ENCODE peak calls at places on chromosomes 16 and 17, in six cellular contexts. One of them, this sample, is unnamed.
A peak's percentile ranks its signal among the peaks of the same experiment; 100 is the strongest.

GRCh38 chr16:51003850-51004566 is 147.1 kb downstream of the SALL1 start:
- DNase-seq in Peyer's patch: no peak
- DNase-seq in RWPE2: no peak
- DNase-seq in astrocyte: no peak
- DNase-seq in suprapubic skin: no peak
- DNase-seq in mammary epithelial cell: no peak
- DNase-seq in this sample: no peak

GRCh38 chr17:61454095-61454931 is 2.1 kb downstream of the TBX4 start:
- DNase-seq in RWPE2: no peak
- DNase-seq in astrocyte: no peak
- DNase-seq in mammary epithelial cell: no peak
- DNase-seq in suprapubic skin: no peak
- DNase-seq in Peyer's patch: no peak
- DNase-seq in this sample: no peak

GRCh38 chr16:23941963-23942564 is 106.3 kb downstream of the PRKCB start:
- DNase-seq in astrocyte: no peak
- DNase-seq in RWPE2: no peak
- DNase-seq in suprapubic skin: no peak
- DNase-seq in Peyer's patch: no peak
- DNase-seq in mammary epithelial cell: no peak
- DNase-seq in this sample: no peak

GRCh38 chr16:84553873-84554399 is 49.5 kb upstream of the MEAK7 start:
- DNase-seq in suprapubic skin: no peak
- DNase-seq in RWPE2: no peak
- DNase-seq in mammary epithelial cell: no peak
- DNase-seq in Peyer's patch: peak; percentile 50
- DNase-seq in astrocyte: no peak
- DNase-seq in this sample: no peak

GRCh38 chr17:54899721-54900456 is 763 bp upstream of the TOM1L1 start:
- DNase-seq in Peyer's patch: no peak
- DNase-seq in RWPE2: no peak
- DNase-seq in astrocyte: no peak
- DNase-seq in mammary epithelial cell: no peak
- DNase-seq in suprapubic skin: no peak
- DNase-seq in this sample: no peak

GRCh38 chr16:57606147-57606846 is 22.1 kb upstream of the ADGRG1 start:
- DNase-seq in Peyer's patch: no peak
- DNase-seq in astrocyte: no peak
- DNase-seq in RWPE2: no peak
- DNase-seq in mammary epithelial cell: no peak
- DNase-seq in suprapubic skin: no peak
- DNase-seq in this sample: no peak

GRCh38 chr16:85824161-85825135 is 25.0 kb downstream of the COX4I1 start:
- DNase-seq in astrocyte: no peak
- DNase-seq in Peyer's patch: no peak
- DNase-seq in suprapubic skin: no peak
- DNase-seq in RWPE2: no peak
- DNase-seq in mammary epithelial cell: no peak
- DNase-seq in this sample: no peak

GRCh38 chr17:4968916-4969550 is 1.4 kb upstream of the SPAG7 start:
- DNase-seq in Peyer's patch: no peak
- DNase-seq in mammary epithelial cell: peak; percentile 80
- DNase-seq in suprapubic skin: no peak
- DNase-seq in RWPE2: no peak
- DNase-seq in astrocyte: peak; percentile 97
- DNase-seq in this sample: no peak

GRCh38 chr17:42042598-42043319 is 7.6 kb downstream of the C17orf113 start:
- DNase-seq in suprapubic skin: no peak
- DNase-seq in mammary epithelial cell: no peak
- DNase-seq in Peyer's patch: no peak
- DNase-seq in astrocyte: no peak
- DNase-seq in RWPE2: no peak
- DNase-seq in this sample: peak; percentile 74

GRCh38 chr16:67104061-67104460 is 5.7 kb upstream of the PHAF1 start:
- DNase-seq in Peyer's patch: no peak
- DNase-seq in mammary epithelial cell: no peak
- DNase-seq in RWPE2: no peak
- DNase-seq in suprapubic skin: no peak
- DNase-seq in astrocyte: no peak
- DNase-seq in this sample: no peak

GRCh38 chr16:87369117-87369775 is 14.3 kb downstream of the FBXO31 start:
- DNase-seq in Peyer's patch: no peak
- DNase-seq in astrocyte: no peak
- DNase-seq in mammary epithelial cell: no peak
- DNase-seq in RWPE2: no peak
- DNase-seq in suprapubic skin: no peak
- DNase-seq in this sample: no peak

GRCh38 chr16:56111100-56111499 is 80.2 kb upstream of the GNAO1 start:
- DNase-seq in suprapubic skin: no peak
- DNase-seq in Peyer's patch: no peak
- DNase-seq in astrocyte: no peak
- DNase-seq in mammary epithelial cell: no peak
- DNase-seq in RWPE2: no peak
- DNase-seq in this sample: no peak

GRCh38 chr17:56175299-56175935 is 22.1 kb downstream of the ANKFN1 start:
- DNase-seq in mammary epithelial cell: no peak
- DNase-seq in RWPE2: no peak
- DNase-seq in astrocyte: no peak
- DNase-seq in Peyer's patch: no peak
- DNase-seq in suprapubic skin: no peak
- DNase-seq in this sample: no peak

GRCh38 chr17:78142113-78142861 is 3.9 kb upstream of the C17orf99 start:
- DNase-seq in RWPE2: peak; percentile 98
- DNase-seq in astrocyte: peak; percentile 49
- DNase-seq in mammary epithelial cell: peak; percentile 99
- DNase-seq in Peyer's patch: no peak
- DNase-seq in suprapubic skin: no peak
- DNase-seq in this sample: peak; percentile 73

GRCh38 chr17:82236142-82236971 is 7.5 kb downstream of the SLC16A3 start:
- DNase-seq in Peyer's patch: peak; percentile 57
- DNase-seq in RWPE2: no peak
- DNase-seq in mammary epithelial cell: peak; percentile 37
- DNase-seq in suprapubic skin: peak; percentile 81
- DNase-seq in astrocyte: no peak
- DNase-seq in this sample: peak; percentile 63

GRCh38 chr17:81983639-81984373 is 6.4 kb downstream of the ASPSCR1 start:
- DNase-seq in mammary epithelial cell: no peak
- DNase-seq in suprapubic skin: no peak
- DNase-seq in astrocyte: no peak
- DNase-seq in RWPE2: no peak
- DNase-seq in Peyer's patch: no peak
- DNase-seq in this sample: no peak

GRCh38 chr17:73099504-73099903 is 7.0 kb upstream of the SLC39A11 start:
- DNase-seq in Peyer's patch: peak; percentile 10
- DNase-seq in astrocyte: no peak
- DNase-seq in suprapubic skin: no peak
- DNase-seq in RWPE2: no peak
- DNase-seq in mammary epithelial cell: no peak
- DNase-seq in this sample: no peak

GRCh38 chr17:75130059-75130631 is 1.4 kb downstream of the NT5C start:
- DNase-seq in mammary epithelial cell: no peak
- DNase-seq in astrocyte: no peak
- DNase-seq in RWPE2: no peak
- DNase-seq in Peyer's patch: no peak
- DNase-seq in suprapubic skin: no peak
- DNase-seq in this sample: no peak

GRCh38 chr17:11272191-11272590 is 31.2 kb downstream of the SHISA6 start:
- DNase-seq in suprapubic skin: no peak
- DNase-seq in RWPE2: no peak
- DNase-seq in mammary epithelial cell: no peak
- DNase-seq in Peyer's patch: no peak
- DNase-seq in astrocyte: no peak
- DNase-seq in this sample: no peak

GRCh38 chr17:9247401-9247938 is 226.2 kb downstream of the NTN1 start:
- DNase-seq in Peyer's patch: no peak
- DNase-seq in suprapubic skin: no peak
- DNase-seq in astrocyte: no peak
- DNase-seq in RWPE2: no peak
- DNase-seq in mammary epithelial cell: no peak
- DNase-seq in this sample: no peak

GRCh38 chr17:78903101-78903779 is at the start of gene CEP295NL:
- DNase-seq in astrocyte: no peak
- DNase-seq in mammary epithelial cell: no peak
- DNase-seq in Peyer's patch: no peak
- DNase-seq in RWPE2: no peak
- DNase-seq in suprapubic skin: no peak
- DNase-seq in this sample: no peak

GRCh38 chr17:4708436-4708835 is 2.0 kb upstream of the ARRB2 start:
- DNase-seq in Peyer's patch: no peak
- DNase-seq in suprapubic skin: no peak
- DNase-seq in astrocyte: no peak
- DNase-seq in mammary epithelial cell: no peak
- DNase-seq in RWPE2: no peak
- DNase-seq in this sample: no peak

GRCh38 chr17:64230551-64231408 is 32.3 kb downstream of the TEX2 start:
- DNase-seq in astrocyte: peak; percentile 98
- DNase-seq in RWPE2: peak; percentile 88
- DNase-seq in suprapubic skin: no peak
- DNase-seq in mammary epithelial cell: peak; percentile 97
- DNase-seq in Peyer's patch: no peak
- DNase-seq in this sample: no peak

GRCh38 chr16:66988197-66988788 is at the start of gene CES4A:
- DNase-seq in suprapubic skin: no peak
- DNase-seq in astrocyte: peak; percentile 25
- DNase-seq in Peyer's patch: no peak
- DNase-seq in mammary epithelial cell: peak; percentile 78
- DNase-seq in RWPE2: no peak
- DNase-seq in this sample: no peak

GRCh38 chr16:88569614-88569984 is 604 bp upstream of the ZC3H18 start:
- DNase-seq in mammary epithelial cell: no peak
- DNase-seq in RWPE2: no peak
- DNase-seq in astrocyte: no peak
- DNase-seq in Peyer's patch: no peak
- DNase-seq in suprapubic skin: peak; percentile 76
- DNase-seq in this sample: no peak

GRCh38 chr16:30923554-30924085 is at the start of gene FBXL19:
- DNase-seq in astrocyte: no peak
- DNase-seq in mammary epithelial cell: no peak
- DNase-seq in suprapubic skin: peak; percentile 83
- DNase-seq in Peyer's patch: peak; percentile 31
- DNase-seq in RWPE2: no peak
- DNase-seq in this sample: peak; percentile 69

GRCh38 chr17:65855245-65855644 is 293.8 kb upstream of the AXIN2 start:
- DNase-seq in mammary epithelial cell: peak; percentile 92
- DNase-seq in Peyer's patch: no peak
- DNase-seq in astrocyte: peak; percentile 49
- DNase-seq in RWPE2: no peak
- DNase-seq in suprapubic skin: no peak
- DNase-seq in this sample: no peak

GRCh38 chr17:81710514-81711308 is 1.4 kb upstream of the SLC25A10 start:
- DNase-seq in RWPE2: no peak
- DNase-seq in suprapubic skin: no peak
- DNase-seq in mammary epithelial cell: no peak
- DNase-seq in astrocyte: no peak
- DNase-seq in Peyer's patch: no peak
- DNase-seq in this sample: no peak

GRCh38 chr17:6710317-6710716 is 2.9 kb downstream of the SLC13A5 start:
- DNase-seq in suprapubic skin: no peak
- DNase-seq in RWPE2: no peak
- DNase-seq in astrocyte: no peak
- DNase-seq in Peyer's patch: no peak
- DNase-seq in mammary epithelial cell: no peak
- DNase-seq in this sample: no peak

GRCh38 chr16:766820-767640 is 6.5 kb downstream of the MSLN start:
- DNase-seq in astrocyte: no peak
- DNase-seq in Peyer's patch: no peak
- DNase-seq in suprapubic skin: no peak
- DNase-seq in RWPE2: no peak
- DNase-seq in mammary epithelial cell: no peak
- DNase-seq in this sample: no peak

GRCh38 chr16:90035902-90036301 is 16.6 kb upstream of the DBNDD1 start:
- DNase-seq in astrocyte: peak; percentile 21
- DNase-seq in suprapubic skin: no peak
- DNase-seq in Peyer's patch: no peak
- DNase-seq in RWPE2: no peak
- DNase-seq in mammary epithelial cell: no peak
- DNase-seq in this sample: no peak
- H3K27ac ChIP-seq in astrocyte: no peak overlapping the region
- H3K27ac ChIP-seq in suprapubic skin: no peak overlapping the region
- H3K27ac ChIP-seq in Peyer's patch: no peak overlapping the region
- H3K27ac ChIP-seq in RWPE2: no peak overlapping the region
- H3K27ac ChIP-seq in mammary epithelial cell: no peak overlapping the region
- H3K27ac ChIP-seq in this sample: no peak overlapping the region

DNA sequence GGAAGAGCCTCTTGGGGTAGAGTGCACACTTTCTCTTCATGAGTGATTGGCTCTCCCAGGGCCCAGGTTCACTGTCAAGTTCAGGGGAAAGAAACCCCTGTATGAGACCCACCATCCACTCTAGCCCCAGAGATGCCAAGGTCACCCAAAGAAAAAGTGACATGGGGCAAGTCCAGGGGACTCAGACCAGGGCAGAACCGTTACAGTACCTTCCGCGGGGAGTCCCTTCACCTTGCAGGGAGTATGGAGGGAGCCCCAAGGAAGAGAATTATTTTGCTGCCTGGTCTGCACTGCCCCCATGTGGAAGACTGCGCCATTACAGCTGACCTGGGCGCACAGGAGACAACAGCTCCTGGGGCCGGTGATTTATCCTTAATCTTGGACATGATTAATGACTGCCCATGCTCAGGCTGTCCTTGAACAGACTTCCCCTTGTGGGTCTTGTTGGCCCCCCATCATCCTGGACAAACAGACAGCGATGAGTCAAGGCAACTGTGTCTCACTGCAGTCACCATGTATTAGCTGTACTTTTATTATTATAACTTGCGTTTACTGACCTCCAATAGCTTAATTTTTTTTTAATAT is 29.9 kb downstream of the VAC14 start:
- DNase-seq in mammary epithelial cell: peak; percentile 47
- DNase-seq in suprapubic skin: no peak
- DNase-seq in Peyer's patch: peak; percentile 38
- DNase-seq in RWPE2: no peak
- DNase-seq in astrocyte: no peak
- DNase-seq in this sample: peak; percentile 72
- TF ChIP-seq CTCF in mammary epithelial cell: peak; percentile 96
- TF ChIP-seq CTCF in suprapubic skin: peak; percentile 90
- TF ChIP-seq CTCF in Peyer's patch: peak; percentile 89
- TF ChIP-seq CTCF in RWPE2: peak; percentile 98
- TF ChIP-seq CTCF in astrocyte: peak; percentile 86
- TF ChIP-seq CTCF in this sample: peak; percentile 88

GRCh38 chr17:57442401-57442823 is 186.1 kb downstream of the MSI2 start:
- DNase-seq in astrocyte: peak; percentile 75
- DNase-seq in Peyer's patch: no peak
- DNase-seq in RWPE2: no peak
- DNase-seq in mammary epithelial cell: no peak
- DNase-seq in suprapubic skin: no peak
- DNase-seq in this sample: no peak
- H3K4me1 ChIP-seq in astrocyte: peaks cover 57% of the 10 kb centered on the region
- H3K4me1 ChIP-seq in Peyer's patch: peaks cover 3% of the 10 kb centered on the region
- H3K4me1 ChIP-seq in RWPE2: peaks cover 36% of the 10 kb centered on the region
- H3K4me1 ChIP-seq in mammary epithelial cell: peaks cover 44% of the 10 kb centered on the region
- H3K4me1 ChIP-seq in suprapubic skin: peaks cover 38% of the 10 kb centered on the region
- H3K4me1 ChIP-seq in this sample: no peaks in the 10 kb centered on the region

GRCh38 chr17:17836250-17836817 is 452 bp downstream of the SREBF1 start:
- DNase-seq in Peyer's patch: peak; percentile 98
- DNase-seq in RWPE2: peak; percentile 93
- DNase-seq in astrocyte: peak; percentile 76
- DNase-seq in mammary epithelial cell: peak; percentile 93
- DNase-seq in suprapubic skin: peak; percentile 98
- DNase-seq in this sample: peak; percentile 99
- H3K27ac ChIP-seq in Peyer's patch: peak overlapping the region; percentile 98
- H3K27ac ChIP-seq in RWPE2: peak overlapping the region; percentile 98
- H3K27ac ChIP-seq in astrocyte: peak overlapping the region; percentile 99
- H3K27ac ChIP-seq in mammary epithelial cell: peak overlapping the region; percentile 98
- H3K27ac ChIP-seq in suprapubic skin: peak overlapping the region; percentile 98
- H3K27ac ChIP-seq in this sample: peak overlapping the region; percentile 100

GRCh38 chr17:2336215-2337151 is at the start of gene TSR1:
- DNase-seq in RWPE2: peak; percentile 92
- DNase-seq in Peyer's patch: peak; percentile 88
- DNase-seq in suprapubic skin: peak; percentile 93
- DNase-seq in mammary epithelial cell: peak; percentile 86
- DNase-seq in astrocyte: peak; percentile 82
- DNase-seq in this sample: peak; percentile 91
- TF ChIP-seq CTCF in RWPE2: peak; percentile 42
- TF ChIP-seq CTCF in Peyer's patch: peak; percentile 8
- TF ChIP-seq CTCF in suprapubic skin: no peak
- TF ChIP-seq CTCF in mammary epithelial cell: no peak
- TF ChIP-seq CTCF in astrocyte: no peak
- TF ChIP-seq CTCF in this sample: no peak